ENCODE peak calls at places on chromosomes 1 and 21, in five cellular contexts. P is mucosa of descending colon, L is GM23248, N is HAP-1, C is NCI-H345. X is an unnamed sample.

GRCh38 chr21:44428281-44428942 is 26.9 kb upstream of the LRRC3 start:
- DNase-seq in P (peak), L (peak), N (no peak), C (peak), X (peak)

GRCh38 chr21:33608559-33608958 is 20.1 kb upstream of the DONSON start:
- DNase-seq in P (no peak), L (peak), N (no peak), C (no peak), X (no peak)

GRCh38 chr1:11484321-11484655 is 5.3 kb downstream of the DISP3 start:
- DNase-seq in P (no peak), L (no peak), N (no peak), C (peak), X (no peak)

GRCh38 chr1:117708323-117709288 is 102.8 kb downstream of the TENT5C start:
- DNase-seq in P (no peak), L (no peak), N (no peak), C (no peak), X (no peak)

GRCh38 chr1:246121533-246121932 is 385.5 kb downstream of the SMYD3 start:
- DNase-seq in P (no peak), L (no peak), N (no peak), C (no peak), X (no peak)

GRCh38 chr1:173422456-173422976 is 54.6 kb upstream of the PRDX6 start:
- DNase-seq in P (no peak), L (no peak), N (no peak), C (no peak), X (no peak)

GRCh38 chr1:171984262-171984661 is 143.0 kb downstream of the DNM3 start:
- DNase-seq in P (peak), L (peak), N (no peak), C (no peak), X (no peak)

GRCh38 chr1:78080767-78081166 is 35.0 kb downstream of the GIPC2 start:
- DNase-seq in P (no peak), L (no peak), N (no peak), C (no peak), X (no peak)

GRCh38 chr1:155466996-155467395 is 95.6 kb downstream of the ASH1L start:
- DNase-seq in P (no peak), L (peak), N (no peak), C (no peak), X (no peak)

GRCh38 chr1:234123867-234124266 is 219.4 kb downstream of the SLC35F3 start:
- DNase-seq in P (no peak), L (no peak), N (no peak), C (no peak), X (no peak)

GRCh38 chr1:184870319-184870718 is 104.0 kb downstream of the NIBAN1 start:
- DNase-seq in P (no peak), L (no peak), N (no peak), C (no peak), X (no peak)

GRCh38 chr21:33975548-33976081 is 60.0 kb upstream of the ATP5PO start:
- DNase-seq in P (no peak), L (peak), N (no peak), C (no peak), X (peak)

GRCh38 chr1:25088946-25089345 is 143.4 kb downstream of the SYF2 start:
- DNase-seq in P (no peak), L (no peak), N (no peak), C (no peak), X (no peak)

GRCh38 chr1:71521655-71522264 is 440.9 kb upstream of the ZRANB2 start:
- DNase-seq in P (no peak), L (peak), N (peak), C (peak), X (peak)

GRCh38 chr1:180881806-180882509 is 30.7 kb upstream of the KIAA1614 start:
- DNase-seq in P (no peak), L (peak), N (peak), C (peak), X (no peak)

GRCh38 chr1:184693011-184693410 is 61.6 kb downstream of the EDEM3 start:
- DNase-seq in P (no peak), L (no peak), N (no peak), C (no peak), X (no peak)

GRCh38 chr1:189597083-189597482 is 880.6 kb downstream of the BRINP3 start:
- DNase-seq in P (no peak), L (no peak), N (no peak), C (peak), X (no peak)

GRCh38 chr21:31566061-31566460 is 93.4 kb upstream of the SOD1 start:
- DNase-seq in P (no peak), L (peak), N (no peak), C (no peak), X (no peak)

GRCh38 chr1:99264201-99265021 is at the start of gene PLPPR4:
- DNase-seq in P (peak), L (peak), N (peak), C (peak), X (peak)

GRCh38 chr1:198449727-198450433 is 90.6 kb downstream of the ATP6V1G3 start:
- DNase-seq in P (no peak), L (peak), N (no peak), C (no peak), X (no peak)

GRCh38 chr1:26749458-26749857 is 38.3 kb upstream of the PIGV start:
- DNase-seq in P (no peak), L (no peak), N (no peak), C (no peak), X (no peak)

GRCh38 chr1:53112271-53112774 is 30.1 kb downstream of the SLC1A7 start:
- DNase-seq in P (no peak), L (peak), N (no peak), C (no peak), X (no peak)

GRCh38 chr1:226730826-226731225 is 8.3 kb downstream of the ITPKB start:
- DNase-seq in P (no peak), L (no peak), N (peak), C (no peak), X (no peak)

GRCh38 chr1:51294566-51295184 is 35.7 kb downstream of the TTC39A start:
- DNase-seq in P (no peak), L (no peak), N (no peak), C (no peak), X (no peak)

GRCh38 chr1:21339402-21340229 is 49.4 kb upstream of the ECE1 start:
- DNase-seq in P (no peak), L (no peak), N (no peak), C (no peak), X (no peak)

GRCh38 chr1:41333146-41333784 is 28.0 kb upstream of the FOXO6 start:
- DNase-seq in P (no peak), L (peak), N (no peak), C (no peak), X (peak)